ENCODE peak calls at places on chromosome 18, in seven cellular contexts. One of them, this sample, is unnamed.

GRCh38 chr18:55439036-55439435 is 149.0 kb downstream of the TCF4 start:
- DNase-seq in spleen: no peak
- DNase-seq in erythroblast: no peak
- DNase-seq in transverse colon: no peak
- DNase-seq in body of pancreas: no peak
- DNase-seq in sigmoid colon: no peak
- DNase-seq in GM12892: no peak
- DNase-seq in this sample: no peak

GRCh38 chr18:46462523-46462922 is 194.5 kb downstream of the LOXHD1 start:
- DNase-seq in sigmoid colon: no peak
- DNase-seq in GM12892: no peak
- DNase-seq in transverse colon: no peak
- DNase-seq in spleen: peak
- DNase-seq in body of pancreas: no peak
- DNase-seq in erythroblast: no peak
- DNase-seq in this sample: no peak

GRCh38 chr18:65753520-65753919 is 2.7 kb downstream of the CDH7 start:
- DNase-seq in body of pancreas: no peak
- DNase-seq in GM12892: no peak
- DNase-seq in spleen: no peak
- DNase-seq in sigmoid colon: no peak
- DNase-seq in erythroblast: peak
- DNase-seq in transverse colon: no peak
- DNase-seq in this sample: no peak

GRCh38 chr18:27428120-27428519 is 243.0 kb upstream of the CHST9 start:
- DNase-seq in GM12892: no peak
- DNase-seq in erythroblast: no peak
- DNase-seq in sigmoid colon: no peak
- DNase-seq in body of pancreas: no peak
- DNase-seq in spleen: no peak
- DNase-seq in transverse colon: no peak
- DNase-seq in this sample: no peak

GRCh38 chr18:51168031-51168742 is 29.3 kb downstream of the MEX3C start:
- DNase-seq in spleen: no peak
- DNase-seq in body of pancreas: no peak
- DNase-seq in sigmoid colon: no peak
- DNase-seq in transverse colon: no peak
- DNase-seq in GM12892: no peak
- DNase-seq in erythroblast: peak
- DNase-seq in this sample: no peak

GRCh38 chr18:55405655-55406373 is 182.2 kb downstream of the TCF4 start:
- DNase-seq in GM12892: no peak
- DNase-seq in body of pancreas: peak
- DNase-seq in sigmoid colon: peak
- DNase-seq in transverse colon: peak
- DNase-seq in erythroblast: peak
- DNase-seq in spleen: no peak
- DNase-seq in this sample: no peak

GRCh38 chr18:46794607-46795006 is 37.8 kb upstream of the ST8SIA5 start:
- DNase-seq in sigmoid colon: no peak
- DNase-seq in GM12892: no peak
- DNase-seq in spleen: no peak
- DNase-seq in transverse colon: no peak
- DNase-seq in body of pancreas: no peak
- DNase-seq in erythroblast: no peak
- DNase-seq in this sample: no peak

GRCh38 chr18:46676162-46676830 is 19.3 kb upstream of the LOXHD1 start:
- DNase-seq in body of pancreas: no peak
- DNase-seq in GM12892: no peak
- DNase-seq in transverse colon: no peak
- DNase-seq in spleen: no peak
- DNase-seq in erythroblast: no peak
- DNase-seq in sigmoid colon: no peak
- DNase-seq in this sample: peak

GRCh38 chr18:49766646-49767045 is 46.7 kb downstream of the ACAA2 start:
- DNase-seq in GM12892: no peak
- DNase-seq in body of pancreas: no peak
- DNase-seq in sigmoid colon: no peak
- DNase-seq in transverse colon: no peak
- DNase-seq in spleen: no peak
- DNase-seq in erythroblast: no peak
- DNase-seq in this sample: no peak

GRCh38 chr18:2515408-2515807 is 55.9 kb downstream of the METTL4 start:
- DNase-seq in erythroblast: no peak
- DNase-seq in sigmoid colon: no peak
- DNase-seq in spleen: no peak
- DNase-seq in body of pancreas: no peak
- DNase-seq in transverse colon: no peak
- DNase-seq in GM12892: no peak
- DNase-seq in this sample: peak

GRCh38 chr18:23238152-23238531 is 102.9 kb downstream of the CABLES1 start:
- DNase-seq in transverse colon: peak
- DNase-seq in spleen: no peak
- DNase-seq in body of pancreas: no peak
- DNase-seq in GM12892: no peak
- DNase-seq in sigmoid colon: peak
- DNase-seq in erythroblast: no peak
- DNase-seq in this sample: peak

GRCh38 chr18:4134691-4135090 is 320.4 kb downstream of the DLGAP1 start:
- DNase-seq in sigmoid colon: no peak
- DNase-seq in spleen: no peak
- DNase-seq in erythroblast: no peak
- DNase-seq in GM12892: no peak
- DNase-seq in transverse colon: no peak
- DNase-seq in body of pancreas: no peak
- DNase-seq in this sample: no peak

DNA sequence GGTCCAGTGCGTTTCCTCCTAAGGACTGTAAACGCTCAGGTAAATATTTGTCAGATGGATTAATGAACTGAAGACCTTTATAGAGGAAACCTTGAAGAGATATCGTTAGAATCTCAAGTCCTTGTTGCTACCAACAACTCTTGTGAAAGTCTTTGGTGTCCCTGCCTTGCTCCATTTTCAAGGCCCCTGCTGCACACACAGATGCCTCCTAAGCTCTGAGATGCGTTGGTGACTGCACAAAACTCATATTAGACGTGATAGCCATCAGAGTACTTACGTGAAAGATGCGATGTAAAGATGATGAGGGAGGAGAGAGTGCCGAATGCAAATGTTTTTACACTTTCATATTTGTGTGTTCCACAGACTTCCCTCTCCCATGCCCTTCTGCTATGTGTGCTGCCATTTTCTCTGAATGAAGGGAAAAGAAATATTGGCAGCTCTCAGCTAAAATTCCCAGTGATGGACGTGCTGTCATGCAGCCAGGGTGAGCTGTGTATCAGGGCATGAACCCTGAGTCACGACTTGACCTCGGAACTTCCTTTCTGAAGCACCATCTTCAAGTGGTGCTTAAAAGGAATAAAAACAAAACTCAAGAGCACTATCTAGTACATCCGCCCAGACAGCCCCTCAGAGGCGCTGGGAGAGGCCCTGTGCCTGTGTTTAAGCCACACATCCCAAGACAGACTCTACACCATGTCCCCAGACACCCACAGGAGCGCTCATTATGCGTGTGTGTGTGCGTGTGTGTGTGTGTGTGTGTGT is 117.4 kb downstream of the FAM210A start:
- DNase-seq in erythroblast: no peak
- DNase-seq in transverse colon: no peak
- DNase-seq in GM12892: no peak
- DNase-seq in sigmoid colon: no peak
- DNase-seq in spleen: peak
- DNase-seq in body of pancreas: no peak
- DNase-seq in this sample: no peak
- TF ChIP-seq POLR2A in erythroblast: no peak
- TF ChIP-seq POLR2A in transverse colon: no peak
- TF ChIP-seq POLR2A in GM12892: no peak
- TF ChIP-seq POLR2A in sigmoid colon: no peak
- TF ChIP-seq POLR2A in spleen: no peak
- TF ChIP-seq POLR2A in body of pancreas: no peak
- TF ChIP-seq POLR2A in this sample: no peak

DNA sequence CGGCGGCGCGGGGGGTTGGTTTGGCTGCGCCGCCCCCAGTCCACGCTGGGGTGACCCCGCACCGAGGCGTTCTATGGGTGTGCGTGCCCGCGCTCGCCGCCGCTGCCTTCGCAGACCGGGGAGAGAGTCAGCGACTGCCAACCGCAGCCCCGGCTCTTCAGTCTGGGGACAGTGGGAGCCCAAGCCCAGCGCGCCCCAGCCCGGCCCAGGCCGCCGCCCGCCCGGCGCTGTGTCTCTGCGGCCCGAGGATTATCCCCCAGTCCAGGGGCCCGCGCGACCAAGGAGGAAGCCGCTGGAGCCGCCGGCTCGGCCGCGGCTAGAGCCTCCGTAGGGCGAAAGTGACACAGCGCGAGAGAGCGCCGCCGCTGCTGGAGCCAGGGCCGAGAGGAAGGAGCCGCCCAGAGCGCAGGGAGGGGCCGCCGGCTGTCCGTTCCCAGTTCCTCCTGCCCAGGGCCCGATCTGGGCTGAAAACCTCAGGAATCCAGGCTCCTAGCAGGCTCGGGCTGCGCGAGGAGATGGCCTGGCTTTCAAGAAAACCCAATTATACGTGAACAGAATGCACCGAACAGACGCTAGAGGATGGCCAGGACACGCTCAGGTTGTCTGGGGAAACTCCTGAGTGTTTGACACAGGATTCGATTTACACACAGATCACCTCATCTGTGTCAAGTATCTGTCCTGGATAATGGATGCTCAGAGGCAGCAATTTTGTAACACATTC is 2.4 kb downstream of the CTIF start:
- DNase-seq in transverse colon: peak
- DNase-seq in erythroblast: peak
- DNase-seq in spleen: peak
- DNase-seq in sigmoid colon: peak
- DNase-seq in body of pancreas: peak
- DNase-seq in GM12892: peak
- DNase-seq in this sample: peak
- TF ChIP-seq POLR2A in transverse colon: peak
- TF ChIP-seq POLR2A in erythroblast: no peak
- TF ChIP-seq POLR2A in spleen: no peak
- TF ChIP-seq POLR2A in sigmoid colon: peak
- TF ChIP-seq POLR2A in body of pancreas: peak
- TF ChIP-seq POLR2A in GM12892: no peak
- TF ChIP-seq POLR2A in this sample: peak

GRCh38 chr18:63097198-63097597 is 222.4 kb downstream of the BCL2 start:
- DNase-seq in transverse colon: no peak
- DNase-seq in sigmoid colon: peak
- DNase-seq in body of pancreas: no peak
- DNase-seq in GM12892: no peak
- DNase-seq in erythroblast: no peak
- DNase-seq in spleen: no peak
- DNase-seq in this sample: no peak

GRCh38 chr18:63096327-63096874 is 223.2 kb downstream of the BCL2 start:
- DNase-seq in spleen: no peak
- DNase-seq in body of pancreas: no peak
- DNase-seq in erythroblast: no peak
- DNase-seq in sigmoid colon: no peak
- DNase-seq in GM12892: no peak
- DNase-seq in transverse colon: no peak
- DNase-seq in this sample: no peak

GRCh38 chr18:63099026-63099840 is 220.3 kb downstream of the BCL2 start:
- DNase-seq in GM12892: no peak
- DNase-seq in erythroblast: no peak
- DNase-seq in body of pancreas: no peak
- DNase-seq in transverse colon: no peak
- DNase-seq in sigmoid colon: no peak
- DNase-seq in spleen: no peak
- DNase-seq in this sample: no peak

GRCh38 chr18:63099848-63100625 is 219.5 kb downstream of the BCL2 start:
- DNase-seq in spleen: peak
- DNase-seq in erythroblast: peak
- DNase-seq in sigmoid colon: no peak
- DNase-seq in transverse colon: peak
- DNase-seq in body of pancreas: peak
- DNase-seq in GM12892: no peak
- DNase-seq in this sample: no peak

DNA sequence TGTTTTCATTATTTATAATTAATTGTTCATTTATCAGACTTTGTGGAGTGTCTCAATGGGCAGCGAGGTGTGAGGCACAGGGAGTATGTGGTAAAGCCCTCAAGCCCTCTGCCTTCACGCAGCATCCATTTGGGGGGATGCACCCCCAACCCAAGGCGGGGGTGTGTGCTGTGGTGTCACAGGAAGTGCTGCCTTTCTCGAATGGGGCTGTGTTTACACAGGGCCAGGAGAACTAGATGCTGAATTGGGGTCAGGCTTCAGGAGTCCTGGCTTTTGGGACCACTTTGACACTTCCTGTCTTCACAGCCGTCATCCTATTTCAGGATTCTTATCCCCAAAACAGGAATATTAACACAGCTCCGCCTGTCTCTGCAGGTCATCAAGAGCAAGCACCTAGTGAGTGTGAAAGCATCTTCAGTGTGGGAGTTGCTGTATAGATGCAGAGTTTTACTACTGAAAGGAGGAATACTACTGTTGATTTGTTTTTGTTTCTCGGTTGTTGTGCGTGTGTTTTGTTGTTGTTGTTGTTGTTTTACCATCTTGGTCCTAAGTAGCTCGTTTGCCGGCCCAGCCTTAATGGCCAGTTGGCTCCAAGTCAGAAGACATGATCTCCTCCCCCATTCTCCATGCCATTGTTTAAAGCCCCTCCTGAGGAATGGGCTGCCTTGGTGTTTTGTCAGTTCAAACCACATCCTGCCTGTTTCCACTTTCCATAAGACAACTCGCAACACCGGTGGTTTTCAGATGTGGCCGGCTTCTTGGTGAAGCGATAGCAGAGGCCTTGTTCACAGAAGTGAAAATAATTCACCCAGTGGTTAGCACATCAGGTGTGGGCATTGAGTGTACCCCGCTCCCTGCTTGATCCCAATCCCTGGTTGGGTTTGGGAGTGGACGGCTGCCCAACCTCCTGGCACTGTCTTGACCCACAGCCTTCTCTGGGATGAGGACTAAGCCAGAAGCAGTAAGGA is 221.3 kb downstream of the BCL2 start:
- DNase-seq in body of pancreas: no peak
- DNase-seq in erythroblast: no peak
- DNase-seq in transverse colon: peak
- DNase-seq in spleen: no peak
- DNase-seq in GM12892: peak
- DNase-seq in sigmoid colon: no peak
- DNase-seq in this sample: no peak
- TF ChIP-seq POLR2A in body of pancreas: no peak
- TF ChIP-seq POLR2A in erythroblast: no peak
- TF ChIP-seq POLR2A in transverse colon: no peak
- TF ChIP-seq POLR2A in spleen: no peak
- TF ChIP-seq POLR2A in GM12892: no peak
- TF ChIP-seq POLR2A in sigmoid colon: no peak
- TF ChIP-seq POLR2A in this sample: no peak

GRCh38 chr18:36365836-36366775 is 68.6 kb downstream of the FHOD3 start:
- DNase-seq in body of pancreas: no peak
- DNase-seq in GM12892: no peak
- DNase-seq in spleen: no peak
- DNase-seq in transverse colon: no peak
- DNase-seq in sigmoid colon: no peak
- DNase-seq in erythroblast: no peak
- DNase-seq in this sample: no peak
- TF ChIP-seq POLR2A in body of pancreas: no peak
- TF ChIP-seq POLR2A in GM12892: no peak
- TF ChIP-seq POLR2A in spleen: no peak
- TF ChIP-seq POLR2A in transverse colon: no peak
- TF ChIP-seq POLR2A in sigmoid colon: no peak
- TF ChIP-seq POLR2A in erythroblast: no peak
- TF ChIP-seq POLR2A in this sample: no peak

This sample was measured in H54.